ENCODE peak calls at places on chromosome X, in eight cellular contexts. S, U, K, Z, G, H, W and B are unnamed samples.

GRCh38 chrX:15973299-15973698 is 118.7 kb upstream of the AP1S2 start:
- DNase-seq in S (no peak), U (peak; percentile 9), K (no peak), Z (no peak), G (peak; percentile 28), H (no peak), W (peak; percentile 21), B (no peak)

GRCh38 chrX:107355533-107355932 is 93.9 kb upstream of the FRMPD3 start:
- DNase-seq in S (no peak), U (no peak), K (no peak), Z (no peak), G (no peak), H (no peak), W (no peak), B (no peak)

GRCh38 chrX:150897371-150898319 is 823 bp downstream of the CD99L2 start:
- DNase-seq in S (no peak), U (no peak), K (peak; percentile 60), Z (no peak), G (peak; percentile 16), H (no peak), W (peak; percentile 46), B (no peak)

GRCh38 chrX:136115124-136115908 is 32.0 kb upstream of the FHL1 start:
- DNase-seq in S (peak; percentile 32), U (no peak), K (no peak), Z (no peak), G (no peak), H (no peak), W (no peak), B (no peak)

GRCh38 chrX:13893826-13894225 is 76.9 kb upstream of the GPM6B start:
- DNase-seq in S (no peak), U (no peak), K (no peak), Z (no peak), G (no peak), H (no peak), W (no peak), B (no peak)

GRCh38 chrX:115892787-115893671 is 277.5 kb upstream of the AGTR2 start:
- DNase-seq in S (peak; percentile 68), U (no peak), K (no peak), Z (peak; percentile 35), G (peak; percentile 54), H (peak; percentile 74), W (peak; percentile 44), B (no peak)

GRCh38 chrX:140525448-140525847 is 20.6 kb upstream of the SOX3 start:
- DNase-seq in S (no peak), U (no peak), K (no peak), Z (no peak), G (no peak), H (no peak), W (no peak), B (no peak)

GRCh38 chrX:71254092-71254941 is at the start of gene ZMYM3:
- DNase-seq in S (peak; percentile 85), U (no peak), K (peak; percentile 92), Z (peak; percentile 31), G (peak; percentile 88), H (peak; percentile 95), W (peak; percentile 87), B (peak; percentile 42)

GRCh38 chrX:76454456-76454927 is 27.0 kb downstream of the MAGEE1 start:
- DNase-seq in S (no peak), U (no peak), K (no peak), Z (no peak), G (no peak), H (no peak), W (no peak), B (no peak)

GRCh38 chrX:25206761-25207160 is 191.0 kb upstream of the ARX start:
- DNase-seq in S (no peak), U (no peak), K (no peak), Z (no peak), G (no peak), H (no peak), W (no peak), B (no peak)

GRCh38 chrX:25207803-25208202 is 192.0 kb upstream of the ARX start:
- DNase-seq in S (no peak), U (no peak), K (no peak), Z (no peak), G (no peak), H (no peak), W (no peak), B (no peak)

GRCh38 chrX:25202827-25203226 is 187.1 kb upstream of the ARX start:
- DNase-seq in S (no peak), U (no peak), K (no peak), Z (no peak), G (no peak), H (no peak), W (no peak), B (no peak)

GRCh38 chrX:25198891-25199290 is 183.1 kb upstream of the ARX start:
- DNase-seq in S (peak; percentile 17), U (no peak), K (no peak), Z (no peak), G (no peak), H (no peak), W (no peak), B (no peak)

GRCh38 chrX:25204182-25204581 is 188.4 kb upstream of the ARX start:
- DNase-seq in S (no peak), U (no peak), K (no peak), Z (no peak), G (no peak), H (no peak), W (no peak), B (no peak)
- TF ChIP-seq CTCF in S (no peak), U (no peak), K (no peak), Z (no peak), G (no peak), H (no peak), W (no peak), B (no peak)

GRCh38 chrX:69284491-69284890 is 119.2 kb upstream of the PJA1 start:
- DNase-seq in S (no peak), U (no peak), K (no peak), Z (no peak), G (no peak), H (no peak), W (no peak), B (no peak)
- TF ChIP-seq CTCF in S (no peak), U (no peak), K (no peak), Z (no peak), G (no peak), H (no peak), W (no peak), B (no peak)

GRCh38 chrX:790031-790430 is 159.4 kb downstream of the SHOX start:
- DNase-seq in S (no peak), U (no peak), K (no peak), Z (no peak), G (no peak), H (no peak), W (no peak), B (no peak)
- TF ChIP-seq CTCF in S (no peak), U (no peak), K (no peak), Z (no peak), G (no peak), H (no peak), W (no peak), B (no peak)

DNA sequence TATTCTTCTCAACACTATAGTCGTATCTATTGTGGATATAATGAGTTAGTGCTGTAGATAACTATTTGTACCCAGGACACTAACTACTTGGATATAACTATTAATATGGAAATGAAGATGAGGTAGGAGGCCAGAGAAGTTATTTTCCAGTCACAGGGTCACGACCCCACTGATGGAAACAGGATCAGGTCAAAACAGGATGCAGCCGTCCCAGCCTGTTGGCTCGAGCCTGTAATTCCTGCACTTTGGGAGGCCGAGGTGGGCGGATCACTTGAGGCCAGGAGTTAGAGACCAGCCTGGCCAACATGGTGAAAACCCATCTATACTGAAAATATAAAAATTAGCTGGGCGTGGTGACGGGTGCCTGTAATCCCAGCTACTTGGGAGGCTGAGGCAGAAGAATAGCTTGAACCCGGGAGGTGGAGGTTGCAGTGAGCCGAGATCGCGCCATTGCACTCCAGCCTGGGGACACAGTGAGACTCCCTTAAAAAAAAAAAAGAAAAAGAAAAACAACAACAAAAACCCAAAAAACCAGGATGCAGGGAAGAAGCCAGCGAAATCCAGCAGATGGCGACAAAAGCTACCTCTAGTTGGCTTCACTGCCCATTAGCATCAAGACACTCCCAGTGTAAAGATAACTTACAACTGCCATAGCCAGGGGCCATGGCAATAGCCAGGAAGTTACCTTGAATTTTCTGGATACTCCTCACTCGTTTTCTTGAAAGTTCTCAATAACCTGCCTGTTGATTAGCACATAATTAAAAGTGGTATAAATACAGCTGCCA is 37.9 kb upstream of the NKAP start:
- DNase-seq in S (no peak), U (peak; percentile 4), K (no peak), Z (no peak), G (peak; percentile 47), H (no peak), W (no peak), B (no peak)
- TF ChIP-seq CTCF in S (no peak), U (peak; percentile 58), K (peak; percentile 41), Z (peak; percentile 58), G (peak; percentile 70), H (peak; percentile 54), W (peak; percentile 15), B (peak; percentile 43)